ENCODE peak calls at places on chromosomes 6 and 20, in eight cellular contexts. M is heart right ventricle; H is H9; R is CD8-positive, alpha-beta T cell; U is heart left ventricle; B is A549; T is thyroid gland; S is SK-N-SH. V is an unnamed sample.

GRCh38 chr6:717135-717534 is 24.2 kb upstream of the EXOC2 start:
- DNase-seq in M (no peak), H (no peak), R (no peak), U (no peak), B (no peak), T (no peak), S (no peak), V (no peak)

GRCh38 chr6:156658596-156659316 is 118.4 kb upstream of the ARID1B start:
- DNase-seq in M (no peak), H (no peak), R (no peak), U (no peak), B (no peak), T (no peak), S (no peak), V (no peak)

GRCh38 chr6:128600397-128600951 is 80.1 kb upstream of the PTPRK start:
- DNase-seq in M (no peak), H (no peak), R (no peak), U (no peak), B (peak; percentile 2), T (no peak), S (peak; percentile 6), V (peak; percentile 77)

GRCh38 chr6:2021713-2022125 is 223.7 kb downstream of the GMDS start:
- DNase-seq in M (peak; percentile 61), H (no peak), R (no peak), U (peak; percentile 87), B (no peak), T (peak; percentile 44), S (no peak), V (peak; percentile 68)

GRCh38 chr6:15359335-15359862 is 113.5 kb downstream of the JARID2 start:
- DNase-seq in M (peak; percentile 18), H (no peak), R (no peak), U (no peak), B (no peak), T (no peak), S (no peak), V (no peak)

GRCh38 chr6:163414367-163415175 is at the start of gene QKI:
- DNase-seq in M (peak; percentile 89), H (peak; percentile 58), R (peak; percentile 64), U (peak; percentile 92), B (no peak), T (peak; percentile 83), S (peak; percentile 89), V (peak; percentile 75)

GRCh38 chr20:19789446-19789845 is 31.4 kb downstream of the RIN2 start:
- DNase-seq in M (no peak), H (no peak), R (no peak), U (no peak), B (no peak), T (no peak), S (no peak), V (no peak)

GRCh38 chr6:88730602-88731001 is 232.8 kb downstream of the RNGTT start:
- DNase-seq in M (no peak), H (peak; percentile 45), R (no peak), U (no peak), B (peak; percentile 0), T (no peak), S (no peak), V (peak; percentile 9)

GRCh38 chr6:7389162-7389450 is 436 bp downstream of the CAGE1 start:
- DNase-seq in M (no peak), H (no peak), R (no peak), U (no peak), B (peak; percentile 44), T (peak; percentile 85), S (no peak), V (no peak)

GRCh38 chr20:31719644-31720485 is 2.8 kb downstream of the BCL2L1 start:
- DNase-seq in M (no peak), H (peak; percentile 58), R (no peak), U (no peak), B (peak; percentile 72), T (peak; percentile 58), S (no peak), V (peak; percentile 72)

GRCh38 chr6:166626177-166627038 is 643 bp downstream of the RPS6KA2 start:
- DNase-seq in M (no peak), H (no peak), R (no peak), U (peak; percentile 58), B (no peak), T (peak; percentile 76), S (peak; percentile 64), V (no peak)

GRCh38 chr6:33976425-33977360 is 169.2 kb downstream of the GRM4 start:
- DNase-seq in M (no peak), H (peak; percentile 24), R (no peak), U (no peak), B (no peak), T (no peak), S (peak; percentile 16), V (no peak)

GRCh38 chr20:50260480-50261221 is 70.0 kb downstream of the CEBPB start:
- DNase-seq in M (no peak), H (no peak), R (no peak), U (peak; percentile 17), B (no peak), T (no peak), S (no peak), V (no peak)

GRCh38 chr6:73923899-73924485 is 228.0 kb downstream of the CD109 start:
- DNase-seq in M (peak; percentile 61), H (no peak), R (no peak), U (peak; percentile 43), B (no peak), T (no peak), S (no peak), V (no peak)

GRCh38 chr20:46624941-46625340 is 26.3 kb downstream of the SLC13A3 start:
- DNase-seq in M (no peak), H (no peak), R (no peak), U (no peak), B (no peak), T (no peak), S (no peak), V (no peak)

GRCh38 chr6:79608334-79609224 is 22.6 kb upstream of the SH3BGRL2 start:
- DNase-seq in M (no peak), H (no peak), R (no peak), U (no peak), B (no peak), T (no peak), S (no peak), V (no peak)

DNA sequence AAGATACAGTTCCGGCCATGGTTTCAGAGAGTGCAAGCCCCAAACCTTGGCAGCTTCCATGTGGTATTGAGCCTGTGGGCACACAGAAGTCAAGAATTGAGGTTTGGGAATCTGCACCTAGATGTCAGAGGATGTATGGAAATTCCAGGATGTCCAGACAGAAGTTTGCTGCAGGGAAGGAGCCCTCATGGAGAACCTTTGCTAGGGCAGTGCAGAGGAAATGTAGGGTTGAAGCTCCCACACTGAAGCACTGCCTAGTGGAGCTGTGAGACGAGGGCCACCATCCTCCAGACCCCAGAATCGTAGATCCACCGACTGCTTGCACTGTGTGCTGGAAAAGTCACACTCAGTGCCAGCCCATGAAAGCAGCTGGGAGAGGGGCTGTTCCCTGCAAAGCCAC is 267.5 kb downstream of the OGFRL1 start:
- DNase-seq in M (no peak), H (no peak), R (no peak), U (no peak), B (no peak), T (no peak), S (no peak), V (no peak)
- H3K4me1 ChIP-seq in M (no peaks in the 10 kb centered on the region), H (no peaks in the 10 kb centered on the region), R (no peaks in the 10 kb centered on the region), U (no peaks in the 10 kb centered on the region), B (no peaks in the 10 kb centered on the region), T (no peaks in the 10 kb centered on the region), S (no peaks in the 10 kb centered on the region), V (no peaks in the 10 kb centered on the region)

DNA sequence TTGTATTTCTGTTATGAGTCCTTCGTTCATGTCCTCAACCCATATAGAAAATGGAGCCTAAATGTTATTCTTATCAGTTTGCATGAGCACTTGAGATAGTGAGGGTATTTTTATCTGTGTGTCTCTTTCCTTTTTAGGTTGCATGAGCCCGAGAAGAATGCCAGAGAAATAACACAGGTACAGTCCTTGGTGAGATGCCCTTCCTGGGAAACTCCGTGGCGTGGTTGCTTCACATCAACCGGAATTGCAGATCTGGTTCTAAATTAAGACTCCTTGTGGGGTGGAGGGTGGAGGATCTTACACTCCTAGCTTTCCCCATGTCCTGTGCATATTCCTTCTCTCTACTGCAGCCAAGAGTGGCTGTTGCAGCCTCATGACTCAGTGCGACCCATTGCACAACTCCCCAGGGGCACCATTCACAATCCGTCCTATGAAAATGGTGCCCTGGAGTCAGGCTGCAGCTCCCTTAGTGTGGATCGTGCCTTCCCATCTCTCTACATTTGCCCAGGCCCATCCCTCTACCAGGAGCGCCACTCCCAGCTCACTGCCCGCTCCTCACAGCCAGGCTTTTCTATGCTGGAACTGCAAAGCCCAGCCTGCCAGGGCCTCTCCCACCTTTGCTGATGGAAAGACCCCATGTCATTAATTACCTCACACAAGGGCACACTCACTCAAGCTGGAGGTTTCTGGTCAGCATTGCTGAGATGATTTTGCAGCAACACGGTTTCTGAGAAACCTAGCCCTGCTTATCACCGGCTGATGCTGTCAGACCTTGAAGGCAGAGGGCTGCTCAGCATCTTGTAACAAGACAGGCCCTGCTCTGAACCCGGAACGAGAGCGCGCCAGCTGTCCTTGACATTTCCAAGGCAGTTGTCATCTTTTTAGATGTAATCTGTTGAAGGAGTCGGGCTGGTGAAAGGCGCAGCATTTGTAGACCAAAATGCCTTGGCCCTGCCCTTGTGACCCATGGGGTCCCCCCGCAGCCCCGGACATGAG is 39.7 kb downstream of the SIRPA start:
- DNase-seq in M (peak; percentile 34), H (no peak), R (no peak), U (peak; percentile 80), B (no peak), T (peak; percentile 31), S (peak; percentile 60), V (no peak)
- H3K27ac ChIP-seq in M (peak overlapping the region; percentile 73), H (no peak overlapping the region), R (no peak overlapping the region), U (peak overlapping the region; percentile 64), B (no peak overlapping the region), T (no peak overlapping the region), S (peak overlapping the region; percentile 84), V (no peak overlapping the region)

GRCh38 chr20:62111148-62111547 is 11.1 kb upstream of the LSM14B start:
- DNase-seq in M (no peak), H (no peak), R (no peak), U (no peak), B (no peak), T (no peak), S (no peak), V (no peak)
- H3K9me3 ChIP-seq in M (peaks cover 29% of the 10 kb centered on the region), H (no peaks in the 10 kb centered on the region), R (peaks cover 56% of the 10 kb centered on the region), U (peaks cover 2% of the 10 kb centered on the region), B (peaks cover 82% of the 10 kb centered on the region), T (no peaks in the 10 kb centered on the region), S (peaks cover 4% of the 10 kb centered on the region), V (peaks cover 35% of the 10 kb centered on the region)

GRCh38 chr20:38987777-38988176 is 25.6 kb downstream of the DHX35 start:
- DNase-seq in M (no peak), H (no peak), R (no peak), U (no peak), B (no peak), T (no peak), S (no peak), V (no peak)

GRCh38 chr20:38985060-38985459 is 22.9 kb downstream of the DHX35 start:
- DNase-seq in M (no peak), H (no peak), R (no peak), U (no peak), B (no peak), T (no peak), S (no peak), V (peak; percentile 58)

GRCh38 chr20:38986663-38987062 is 24.5 kb downstream of the DHX35 start:
- DNase-seq in M (no peak), H (no peak), R (no peak), U (no peak), B (no peak), T (no peak), S (no peak), V (no peak)

GRCh38 chr20:38982291-38982690 is 20.1 kb downstream of the DHX35 start:
- DNase-seq in M (no peak), H (no peak), R (no peak), U (no peak), B (no peak), T (no peak), S (no peak), V (peak; percentile 37)

GRCh38 chr20:38985603-38986170 is 23.5 kb downstream of the DHX35 start:
- DNase-seq in M (no peak), H (no peak), R (no peak), U (no peak), B (no peak), T (no peak), S (no peak), V (peak; percentile 45)
- H3K4me1 ChIP-seq in M (peaks cover 18% of the 10 kb centered on the region), H (no peaks in the 10 kb centered on the region), R (no peaks in the 10 kb centered on the region), U (peaks cover 27% of the 10 kb centered on the region), B (peaks cover 10% of the 10 kb centered on the region), T (no peaks in the 10 kb centered on the region), S (peaks cover 22% of the 10 kb centered on the region), V (peaks cover 46% of the 10 kb centered on the region)